ENCODE peak calls at places on chromosome 18, in six cellular contexts. H, G, D, A, Z and V are unnamed samples.
A peak's percentile ranks its signal among the peaks of the same experiment; 100 is the strongest.

GRCh38 chr18:9348079-9348671 is 13.6 kb downstream of the TWSG1 start:
- DNase-seq in H (no peak), G (no peak), D (peak; percentile 26), A (no peak), Z (no peak), V (no peak)

GRCh38 chr18:49275448-49275847 is 185.0 kb downstream of the DYM start:
- DNase-seq in H (no peak), G (no peak), D (no peak), A (no peak), Z (no peak), V (no peak)

GRCh38 chr18:60987963-60988362 is 345.3 kb upstream of the CDH20 start:
- DNase-seq in H (no peak), G (no peak), D (no peak), A (no peak), Z (no peak), V (no peak)

GRCh38 chr18:31610841-31611240 is 19.2 kb downstream of the TTR start:
- DNase-seq in H (peak; percentile 6), G (no peak), D (no peak), A (peak; percentile 33), Z (no peak), V (peak; percentile 49)

GRCh38 chr18:62334110-62334509 is 9.0 kb downstream of the TNFRSF11A start:
- DNase-seq in H (peak; percentile 71), G (no peak), D (no peak), A (no peak), Z (no peak), V (no peak)

GRCh38 chr18:79583984-79584401 is 95.6 kb upstream of the CTDP1 start:
- DNase-seq in H (no peak), G (no peak), D (no peak), A (no peak), Z (no peak), V (no peak)

GRCh38 chr18:48674198-48674721 is 135.4 kb downstream of the CTIF start:
- DNase-seq in H (no peak), G (no peak), D (no peak), A (no peak), Z (no peak), V (no peak)

GRCh38 chr18:26802330-26803200 is 62.9 kb downstream of the AQP4 start:
- DNase-seq in H (no peak), G (no peak), D (no peak), A (no peak), Z (no peak), V (no peak)

GRCh38 chr18:23200751-23201150 is 65.5 kb downstream of the CABLES1 start:
- DNase-seq in H (no peak), G (no peak), D (no peak), A (no peak), Z (no peak), V (no peak)

GRCh38 chr18:51153659-51154371 is 43.7 kb downstream of the MEX3C start:
- DNase-seq in H (no peak), G (no peak), D (peak; percentile 57), A (no peak), Z (no peak), V (no peak)

GRCh38 chr18:79506191-79507075 is 110.7 kb downstream of the NFATC1 start:
- DNase-seq in H (no peak), G (peak; percentile 35), D (no peak), A (no peak), Z (no peak), V (no peak)

GRCh38 chr18:56391933-56392590 is 246.3 kb downstream of the TXNL1 start:
- DNase-seq in H (no peak), G (no peak), D (no peak), A (no peak), Z (no peak), V (no peak)

GRCh38 chr18:56083097-56083865 is 495.3 kb upstream of the TCF4 start:
- DNase-seq in H (no peak), G (no peak), D (no peak), A (peak; percentile 8), Z (no peak), V (no peak)

GRCh38 chr18:45850021-45850420 is 24.5 kb downstream of the SIGLEC15 start:
- DNase-seq in H (no peak), G (no peak), D (no peak), A (no peak), Z (no peak), V (no peak)

GRCh38 chr18:2970762-2971659 is 41.9 kb downstream of the LPIN2 start:
- DNase-seq in H (no peak), G (no peak), D (no peak), A (no peak), Z (no peak), V (no peak)

GRCh38 chr18:47410139-47410538 is 158.7 kb upstream of the SKOR2 start:
- DNase-seq in H (no peak), G (no peak), D (no peak), A (no peak), Z (no peak), V (no peak)

GRCh38 chr18:78793313-78793712 is 186.3 kb upstream of the SALL3 start:
- DNase-seq in H (no peak), G (no peak), D (no peak), A (no peak), Z (no peak), V (no peak)

GRCh38 chr18:66795011-66795410 is 191.1 kb upstream of the CDH19 start:
- DNase-seq in H (no peak), G (no peak), D (no peak), A (no peak), Z (no peak), V (no peak)

GRCh38 chr18:3135536-3135935 is 84.2 kb downstream of the MYOM1 start:
- DNase-seq in H (no peak), G (no peak), D (no peak), A (no peak), Z (no peak), V (no peak)

GRCh38 chr18:63980027-63980426 is 10.1 kb downstream of the SERPINB8 start:
- DNase-seq in H (no peak), G (no peak), D (no peak), A (no peak), Z (no peak), V (no peak)

GRCh38 chr18:395481-396250 is 104.8 kb downstream of the COLEC12 start:
- DNase-seq in H (no peak), G (no peak), D (no peak), A (peak; percentile 33), Z (no peak), V (no peak)
- TF ChIP-seq CTCF in H (no peak), G (no peak), D (no peak), A (no peak), Z (no peak), V (no peak)

DNA sequence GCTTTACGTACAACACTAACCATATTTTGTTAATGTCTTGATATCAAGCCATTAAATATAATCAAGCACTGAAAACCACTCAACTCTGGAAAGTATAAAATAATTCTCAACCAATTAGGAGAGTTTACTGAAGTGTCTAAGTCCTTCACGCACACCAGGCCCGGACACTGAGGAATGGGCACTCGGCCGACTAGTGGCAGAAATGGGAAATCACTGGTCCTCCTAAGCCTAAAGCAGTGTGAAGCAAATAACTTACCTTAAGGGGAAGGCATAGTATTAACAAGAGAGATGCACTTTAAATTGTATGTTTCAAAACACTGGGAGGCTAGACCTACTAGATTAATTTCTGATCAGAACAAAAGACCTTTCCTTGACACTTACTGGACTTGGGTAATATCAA is 45.7 kb downstream of the FAM210A start:
- DNase-seq in H (no peak), G (no peak), D (no peak), A (no peak), Z (peak; percentile 33), V (peak; percentile 18)
- TF ChIP-seq CTCF in H (no peak), G (peak; percentile 70), D (peak; percentile 12), A (peak; percentile 15), Z (peak; percentile 72), V (peak; percentile 71)

GRCh38 chr18:57970356-57971095 is 73.5 kb upstream of the NEDD4L start:
- DNase-seq in H (no peak), G (no peak), D (no peak), A (no peak), Z (peak; percentile 4), V (no peak)
- TF ChIP-seq CTCF in H (peak; percentile 14), G (no peak), D (peak; percentile 28), A (no peak), Z (peak; percentile 46), V (peak; percentile 39)

GRCh38 chr18:75896865-75897264 is 469.4 kb upstream of the SMIM21 start:
- DNase-seq in H (peak; percentile 26), G (no peak), D (no peak), A (peak; percentile 6), Z (peak; percentile 18), V (no peak)
- TF ChIP-seq CTCF in H (no peak), G (peak; percentile 14), D (no peak), A (no peak), Z (peak; percentile 49), V (peak; percentile 64)

GRCh38 chr18:44323125-44323524 is 357.6 kb upstream of the SETBP1 start:
- DNase-seq in H (no peak), G (no peak), D (no peak), A (no peak), Z (no peak), V (no peak)

GRCh38 chr18:44325903-44326650 is 354.6 kb upstream of the SETBP1 start:
- DNase-seq in H (peak; percentile 0), G (no peak), D (peak; percentile 9), A (peak; percentile 70), Z (peak; percentile 51), V (peak; percentile 34)

GRCh38 chr18:44321868-44322590 is 358.7 kb upstream of the SETBP1 start:
- DNase-seq in H (no peak), G (no peak), D (no peak), A (no peak), Z (no peak), V (no peak)

GRCh38 chr18:44324361-44324760 is 356.3 kb upstream of the SETBP1 start:
- DNase-seq in H (no peak), G (no peak), D (no peak), A (no peak), Z (no peak), V (no peak)

DNA sequence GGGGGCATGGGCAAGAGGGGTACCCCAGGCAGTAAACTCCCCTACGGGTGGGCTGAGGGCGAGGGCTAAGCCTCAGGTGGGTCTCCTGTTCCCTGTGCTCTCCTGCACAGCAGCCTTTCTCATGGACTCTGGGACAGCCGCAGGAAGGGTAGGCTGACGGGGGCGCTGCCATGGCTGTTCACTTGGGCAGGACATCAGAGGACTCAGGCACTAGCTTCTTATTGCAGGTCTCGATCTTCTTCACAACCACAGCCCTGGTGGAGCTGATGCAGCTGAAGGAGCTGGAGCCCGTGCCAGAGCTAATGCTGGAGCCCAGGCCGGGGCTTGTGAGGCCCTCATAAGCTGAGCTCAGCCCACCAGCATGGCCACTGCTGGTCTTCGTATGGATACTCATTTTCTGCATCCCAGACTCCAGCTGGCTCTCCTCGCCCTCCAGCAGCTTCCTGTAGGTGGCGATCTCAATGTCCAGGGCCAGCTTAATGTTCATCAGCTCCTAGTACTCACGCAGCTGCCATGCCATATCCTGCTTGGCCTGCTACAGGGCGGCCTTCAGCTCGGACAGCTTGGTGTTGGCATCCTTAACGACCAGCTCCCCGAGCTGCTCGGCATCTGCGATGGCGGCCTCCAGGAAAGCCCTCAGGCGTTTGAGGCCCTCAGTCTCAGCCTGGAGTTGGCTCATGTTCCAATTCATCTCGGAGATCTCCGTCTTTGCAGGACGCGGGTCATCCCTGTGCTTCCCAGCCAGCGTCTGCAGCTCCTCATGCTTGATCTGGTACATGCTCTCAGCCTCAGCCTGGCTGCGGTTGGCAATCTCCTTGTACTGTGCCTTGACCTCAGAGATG is 359.8 kb upstream of the SETBP1 start:
- DNase-seq in H (no peak), G (no peak), D (no peak), A (no peak), Z (no peak), V (no peak)
- TF ChIP-seq CTCF in H (no peak), G (no peak), D (no peak), A (no peak), Z (no peak), V (no peak)